ENCODE peak calls at places on chromosomes 2 and 18, in seven cellular contexts. U is endodermal cell, A is heart left ventricle, I is mesendoderm, O is Peyer's patch, K is aorta, Q is lower lobe of right lung. C is an unnamed sample. For H3K4me1, the result is how much of the 10 kb centered on the place peaks cover.

GRCh38 chr2:130720036-130720435 is 8.8 kb upstream of the GPR148 start:
- DNase-seq in U (no peak), A (no peak), Q (no peak), K (no peak), I (no peak), O (no peak), C (no peak)

GRCh38 chr18:54392621-54393023 is 34.9 kb downstream of the C18orf54 start:
- DNase-seq in I (peak), A (no peak), O (no peak), U (peak), K (no peak), Q (no peak), C (no peak)

GRCh38 chr2:191417746-191418145 is 172.5 kb downstream of the MYO1B start:
- DNase-seq in Q (no peak), U (no peak), K (no peak), O (no peak), I (no peak), A (no peak), C (no peak)

GRCh38 chr2:143477724-143478443 is 348.7 kb downstream of the ARHGAP15 start:
- DNase-seq in A (no peak), I (no peak), Q (no peak), U (no peak), O (no peak), K (no peak), C (no peak)

GRCh38 chr2:174344716-174345472 is 10.1 kb downstream of the SP9 start:
- DNase-seq in I (peak), O (no peak), K (no peak), A (no peak), Q (no peak), U (peak), C (no peak)

GRCh38 chr2:201831469-201831868 is 25.1 kb downstream of the CDK15 start:
- DNase-seq in Q (no peak), O (no peak), U (no peak), A (no peak), I (no peak), K (no peak), C (no peak)

GRCh38 chr2:24711881-24712280 is 81.3 kb downstream of the PTRHD1 start:
- DNase-seq in Q (no peak), O (no peak), U (no peak), K (no peak), I (no peak), A (no peak), C (no peak)

GRCh38 chr2:197079414-197079813 is 152.9 kb upstream of the PGAP1 start:
- DNase-seq in K (peak), U (no peak), Q (no peak), I (no peak), A (no peak), O (no peak), C (no peak)

GRCh38 chr2:27776097-27776496 is 4.6 kb downstream of the MRPL33 start:
- DNase-seq in A (peak), K (no peak), I (no peak), Q (no peak), O (no peak), U (no peak), C (peak)

GRCh38 chr2:85501244-85501643 is 37.7 kb upstream of the MAT2A start:
- DNase-seq in U (peak), A (no peak), O (no peak), Q (no peak), K (no peak), I (peak), C (no peak)

GRCh38 chr2:10389191-10389590 is 58.9 kb downstream of the ODC1 start:
- DNase-seq in U (no peak), O (no peak), A (no peak), I (no peak), K (no peak), Q (no peak), C (no peak)

GRCh38 chr2:235088608-235089020 is 136.8 kb downstream of the SH3BP4 start:
- DNase-seq in Q (no peak), A (no peak), K (no peak), O (no peak), U (no peak), I (peak), C (no peak)

GRCh38 chr2:239277401-239278085 is 123.3 kb downstream of the HDAC4 start:
- DNase-seq in K (no peak), I (no peak), Q (no peak), O (peak), A (peak), U (no peak), C (no peak)

GRCh38 chr2:239274391-239275001 is 126.3 kb downstream of the HDAC4 start:
- DNase-seq in U (no peak), O (peak), A (peak), Q (no peak), K (no peak), I (no peak), C (no peak)

GRCh38 chr2:239275037-239275685 is 125.7 kb downstream of the HDAC4 start:
- DNase-seq in U (peak), I (no peak), Q (peak), O (peak), K (peak), A (peak), C (no peak)

GRCh38 chr2:239276813-239277193 is 124.0 kb downstream of the HDAC4 start:
- DNase-seq in U (peak), Q (no peak), O (no peak), I (no peak), A (peak), K (no peak), C (no peak)

GRCh38 chr2:239275871-239276812 is 124.7 kb downstream of the HDAC4 start:
- DNase-seq in I (no peak), U (peak), O (peak), Q (peak), K (no peak), A (peak), C (peak)
- H3K4me1 ChIP-seq in I (under half), U (under half), O (under half), Q (under half), K (under half), A (half or more), C (under half)

DNA sequence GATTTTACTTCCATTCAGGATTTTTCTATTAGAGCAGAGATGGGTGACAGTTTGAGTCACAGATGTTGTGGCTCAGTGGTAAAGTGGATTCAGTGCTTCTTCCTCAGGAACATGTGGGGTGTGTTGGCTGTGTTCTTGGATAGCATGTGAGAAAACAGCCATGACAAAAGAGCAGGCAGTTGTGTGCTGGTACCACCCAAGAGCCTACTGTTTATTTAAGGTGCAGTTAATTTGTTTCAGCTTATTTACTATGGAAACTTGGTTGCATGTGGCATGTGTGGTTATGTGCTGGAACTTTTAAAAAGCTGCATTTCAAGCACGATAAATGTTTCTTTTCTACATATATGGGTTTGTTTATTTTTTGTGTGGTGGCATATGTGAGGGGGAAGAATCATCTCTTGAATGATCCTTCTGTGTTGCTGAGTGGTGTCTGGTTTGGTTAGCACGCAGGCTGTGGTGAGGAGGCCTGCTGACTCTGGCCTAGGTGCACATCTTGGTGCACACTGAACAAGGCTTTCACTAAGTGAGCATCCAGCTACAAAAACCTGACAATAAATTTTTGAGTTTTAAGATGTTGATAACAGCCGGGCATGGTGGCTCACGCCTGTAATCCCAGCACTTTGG is 67.3 kb downstream of the SPTBN1 start:
- DNase-seq in Q (no peak), A (no peak), O (no peak), U (no peak), K (no peak), I (no peak), C (no peak)
- H3K27ac ChIP-seq in Q (peak), A (peak), O (no peak), U (no peak), K (no peak), I (no peak), C (no peak)

DNA sequence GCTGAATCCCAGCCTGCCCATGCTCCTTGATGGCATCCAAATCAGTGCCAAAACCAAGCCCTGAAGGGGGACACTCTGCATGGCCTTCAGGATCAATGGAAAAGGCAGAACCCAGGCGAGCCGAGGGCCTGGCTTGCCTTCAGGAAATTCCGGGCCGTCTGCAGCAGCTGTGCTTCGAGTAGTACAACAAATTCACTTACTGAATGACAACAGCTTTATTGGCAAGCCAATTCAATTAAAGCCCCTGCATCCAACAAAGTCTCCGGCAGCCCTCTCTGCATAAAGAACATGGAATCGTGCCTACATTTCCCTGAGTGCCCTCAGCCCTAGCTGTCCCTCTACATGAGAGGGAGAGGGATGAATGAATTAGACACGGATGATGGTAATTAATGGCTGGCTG is 189.0 kb downstream of the BCL11A start:
- DNase-seq in K (no peak), U (peak), O (no peak), A (no peak), I (no peak), Q (no peak), C (peak)
- H3K4me1 ChIP-seq in K (under half), U (under half), O (under half), A (under half), I (under half), Q (under half), C (under half)

GRCh38 chr2:113237604-113238003 is 41.1 kb downstream of the PAX8 start:
- DNase-seq in Q (no peak), I (peak), O (no peak), K (no peak), A (no peak), U (no peak), C (no peak)

GRCh38 chr2:113245276-113245711 is 33.4 kb downstream of the PAX8 start:
- DNase-seq in O (no peak), A (no peak), I (no peak), K (no peak), U (no peak), Q (no peak), C (no peak)

GRCh38 chr2:113240150-113240914 is 38.4 kb downstream of the PAX8 start:
- DNase-seq in Q (peak), U (no peak), A (peak), O (peak), K (peak), I (no peak), C (peak)

GRCh38 chr2:113242318-113242717 is 36.4 kb downstream of the PAX8 start:
- DNase-seq in A (no peak), U (no peak), I (no peak), O (no peak), K (no peak), Q (no peak), C (no peak)

GRCh38 chr2:113240915-113241911 is 37.5 kb downstream of the PAX8 start:
- DNase-seq in A (peak), U (no peak), K (peak), O (peak), I (peak), Q (no peak), C (no peak)
- H3K27ac ChIP-seq in A (no peak), U (no peak), K (no peak), O (peak), I (no peak), Q (peak), C (peak)

GRCh38 chr2:42938671-42939370 is 146.4 kb upstream of the HAAO start:
- DNase-seq in Q (no peak), A (no peak), I (no peak), O (no peak), U (no peak), K (peak), C (no peak)
- H3K4me1 ChIP-seq in Q (under half), A (under half), I (under half), O (under half), U (under half), K (under half), C (under half)

DNA sequence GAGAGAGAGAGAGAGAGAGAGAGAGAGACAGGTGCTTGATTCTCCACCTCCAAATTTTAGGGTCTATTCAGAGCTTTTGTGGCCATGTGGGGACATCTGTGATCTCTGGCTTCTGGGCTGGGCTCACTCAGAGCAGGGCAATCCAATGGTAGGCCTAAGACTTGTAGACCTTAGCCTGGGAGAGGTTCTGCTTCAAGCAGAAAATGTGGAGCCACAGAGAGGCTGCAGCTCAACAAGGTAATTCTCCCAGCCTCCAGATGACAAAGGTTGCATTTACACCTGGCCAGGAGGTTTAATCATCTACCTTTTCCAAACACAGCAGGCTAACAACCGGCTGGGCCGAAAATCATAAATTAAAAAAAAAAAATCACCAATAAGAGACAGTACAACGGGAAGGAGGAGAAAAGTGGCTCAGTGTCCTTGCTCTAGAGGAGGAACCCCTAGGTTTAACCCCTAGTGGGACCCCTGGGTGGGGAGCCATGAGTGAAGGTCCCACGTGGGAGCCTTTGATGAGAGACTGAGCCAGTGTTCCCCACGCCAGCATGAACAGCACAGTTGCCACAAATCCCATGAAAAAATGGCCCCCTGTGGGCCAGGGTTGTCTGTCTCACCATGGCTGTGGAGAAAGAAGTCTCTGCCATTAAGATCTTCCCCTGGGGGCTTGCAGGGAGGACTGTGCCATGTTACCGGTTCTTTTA is 124.0 kb upstream of the GATA6 start:
- DNase-seq in O (peak), Q (no peak), A (no peak), U (no peak), I (no peak), K (no peak), C (peak)
- H3K27ac ChIP-seq in O (peak), Q (no peak), A (no peak), U (no peak), I (no peak), K (no peak), C (no peak)

GRCh38 chr18:74234326-74235171 is 57.2 kb downstream of the CYB5A start:
- DNase-seq in I (no peak), Q (no peak), A (no peak), U (no peak), O (peak), K (no peak), C (peak)
- H3K4me1 ChIP-seq in I (under half), Q (under half), A (under half), U (under half), O (under half), K (under half), C (half or more)